ENCODE peak calls at places on chromosomes 2 and 18, in six cellular contexts. One of them, this sample, is unnamed.
A peak's percentile ranks its signal among the peaks of the same experiment; 100 is the strongest.

GRCh38 chr18:28176933-28177827 is at the start of gene CDH2:
- DNase-seq in Panc1: no peak
- DNase-seq in CD4-positive, CD25-positive, alpha-beta regulatory T cell: peak; percentile 30
- DNase-seq in tibial nerve: no peak
- DNase-seq in neural progenitor cell: peak; percentile 95
- DNase-seq in adrenal gland: peak; percentile 89
- DNase-seq in this sample: no peak

GRCh38 chr2:234249873-234250272 is 199.4 kb downstream of the SPP2 start:
- DNase-seq in Panc1: no peak
- DNase-seq in CD4-positive, CD25-positive, alpha-beta regulatory T cell: no peak
- DNase-seq in tibial nerve: no peak
- DNase-seq in neural progenitor cell: peak; percentile 11
- DNase-seq in adrenal gland: no peak
- DNase-seq in this sample: no peak

GRCh38 chr2:190578158-190579057 is 43.9 kb upstream of the NEMP2 start:
- DNase-seq in Panc1: no peak
- DNase-seq in CD4-positive, CD25-positive, alpha-beta regulatory T cell: peak; percentile 68
- DNase-seq in tibial nerve: peak; percentile 14
- DNase-seq in neural progenitor cell: no peak
- DNase-seq in adrenal gland: no peak
- DNase-seq in this sample: no peak

GRCh38 chr2:26616864-26617135 is 24.4 kb downstream of the CIB4 start:
- DNase-seq in Panc1: no peak
- DNase-seq in CD4-positive, CD25-positive, alpha-beta regulatory T cell: no peak
- DNase-seq in tibial nerve: no peak
- DNase-seq in neural progenitor cell: no peak
- DNase-seq in adrenal gland: no peak
- DNase-seq in this sample: no peak

GRCh38 chr2:216234106-216234505 is 125.0 kb downstream of the XRCC5 start:
- DNase-seq in Panc1: no peak
- DNase-seq in CD4-positive, CD25-positive, alpha-beta regulatory T cell: no peak
- DNase-seq in tibial nerve: no peak
- DNase-seq in neural progenitor cell: no peak
- DNase-seq in adrenal gland: no peak
- DNase-seq in this sample: no peak

GRCh38 chr2:234288974-234289455 is 207.9 kb downstream of the ARL4C start:
- DNase-seq in Panc1: no peak
- DNase-seq in CD4-positive, CD25-positive, alpha-beta regulatory T cell: peak; percentile 84
- DNase-seq in tibial nerve: peak; percentile 85
- DNase-seq in neural progenitor cell: peak; percentile 73
- DNase-seq in adrenal gland: peak; percentile 56
- DNase-seq in this sample: peak; percentile 83

GRCh38 chr2:60569680-60570111 is 16.2 kb upstream of the BCL11A start:
- DNase-seq in Panc1: no peak
- DNase-seq in CD4-positive, CD25-positive, alpha-beta regulatory T cell: no peak
- DNase-seq in tibial nerve: no peak
- DNase-seq in neural progenitor cell: peak; percentile 51
- DNase-seq in adrenal gland: no peak
- DNase-seq in this sample: no peak

GRCh38 chr18:36141576-36141975 is 11.9 kb downstream of the ELP2 start:
- DNase-seq in Panc1: no peak
- DNase-seq in CD4-positive, CD25-positive, alpha-beta regulatory T cell: no peak
- DNase-seq in tibial nerve: no peak
- DNase-seq in neural progenitor cell: no peak
- DNase-seq in adrenal gland: no peak
- DNase-seq in this sample: no peak

GRCh38 chr2:215370116-215370965 is 58.5 kb downstream of the ATIC start:
- DNase-seq in Panc1: no peak
- DNase-seq in CD4-positive, CD25-positive, alpha-beta regulatory T cell: no peak
- DNase-seq in tibial nerve: no peak
- DNase-seq in neural progenitor cell: no peak
- DNase-seq in adrenal gland: no peak
- DNase-seq in this sample: no peak

GRCh38 chr2:235005603-235006259 is 53.9 kb downstream of the SH3BP4 start:
- DNase-seq in Panc1: no peak
- DNase-seq in CD4-positive, CD25-positive, alpha-beta regulatory T cell: no peak
- DNase-seq in tibial nerve: no peak
- DNase-seq in neural progenitor cell: peak; percentile 88
- DNase-seq in adrenal gland: no peak
- DNase-seq in this sample: no peak

GRCh38 chr2:188596054-188596453 is 304.4 kb downstream of the GULP1 start:
- DNase-seq in Panc1: no peak
- DNase-seq in CD4-positive, CD25-positive, alpha-beta regulatory T cell: no peak
- DNase-seq in tibial nerve: no peak
- DNase-seq in neural progenitor cell: no peak
- DNase-seq in adrenal gland: no peak
- DNase-seq in this sample: no peak

GRCh38 chr2:229313591-229313990 is 42.5 kb upstream of the PID1 start:
- DNase-seq in Panc1: no peak
- DNase-seq in CD4-positive, CD25-positive, alpha-beta regulatory T cell: no peak
- DNase-seq in tibial nerve: no peak
- DNase-seq in neural progenitor cell: no peak
- DNase-seq in adrenal gland: no peak
- DNase-seq in this sample: no peak

GRCh38 chr2:6203297-6203959 is 511.2 kb downstream of the SOX11 start:
- DNase-seq in Panc1: no peak
- DNase-seq in CD4-positive, CD25-positive, alpha-beta regulatory T cell: no peak
- DNase-seq in tibial nerve: no peak
- DNase-seq in neural progenitor cell: no peak
- DNase-seq in adrenal gland: no peak
- DNase-seq in this sample: no peak

GRCh38 chr18:32767400-32767799 is 5.4 kb downstream of the KLHL14 start:
- DNase-seq in Panc1: no peak
- DNase-seq in CD4-positive, CD25-positive, alpha-beta regulatory T cell: no peak
- DNase-seq in tibial nerve: no peak
- DNase-seq in neural progenitor cell: no peak
- DNase-seq in adrenal gland: no peak
- DNase-seq in this sample: no peak

GRCh38 chr2:218306184-218306920 is 14.0 kb upstream of the TMBIM1 start:
- DNase-seq in Panc1: no peak
- DNase-seq in CD4-positive, CD25-positive, alpha-beta regulatory T cell: no peak
- DNase-seq in tibial nerve: no peak
- DNase-seq in neural progenitor cell: no peak
- DNase-seq in adrenal gland: no peak
- DNase-seq in this sample: no peak

GRCh38 chr2:218305383-218305782 is 13.1 kb upstream of the TMBIM1 start:
- DNase-seq in Panc1: no peak
- DNase-seq in CD4-positive, CD25-positive, alpha-beta regulatory T cell: no peak
- DNase-seq in tibial nerve: no peak
- DNase-seq in neural progenitor cell: no peak
- DNase-seq in adrenal gland: no peak
- DNase-seq in this sample: no peak

GRCh38 chr2:218310853-218311542 is 18.7 kb upstream of the TMBIM1 start:
- DNase-seq in Panc1: no peak
- DNase-seq in CD4-positive, CD25-positive, alpha-beta regulatory T cell: no peak
- DNase-seq in tibial nerve: no peak
- DNase-seq in neural progenitor cell: no peak
- DNase-seq in adrenal gland: no peak
- DNase-seq in this sample: no peak

GRCh38 chr2:218311543-218311884 is 19.2 kb upstream of the TMBIM1 start:
- DNase-seq in Panc1: no peak
- DNase-seq in CD4-positive, CD25-positive, alpha-beta regulatory T cell: no peak
- DNase-seq in tibial nerve: no peak
- DNase-seq in neural progenitor cell: no peak
- DNase-seq in adrenal gland: no peak
- DNase-seq in this sample: no peak

GRCh38 chr2:218307415-218308090 is 15.2 kb upstream of the TMBIM1 start:
- DNase-seq in Panc1: no peak
- DNase-seq in CD4-positive, CD25-positive, alpha-beta regulatory T cell: no peak
- DNase-seq in tibial nerve: no peak
- DNase-seq in neural progenitor cell: no peak
- DNase-seq in adrenal gland: peak; percentile 53
- DNase-seq in this sample: no peak
- H3K4me1 ChIP-seq in Panc1: no peaks in the 10 kb centered on the region
- H3K4me1 ChIP-seq in CD4-positive, CD25-positive, alpha-beta regulatory T cell: no peaks in the 10 kb centered on the region
- H3K4me1 ChIP-seq in tibial nerve: no peaks in the 10 kb centered on the region
- H3K4me1 ChIP-seq in neural progenitor cell: peaks cover 7% of the 10 kb centered on the region
- H3K4me1 ChIP-seq in adrenal gland: no peaks in the 10 kb centered on the region
- H3K4me1 ChIP-seq in this sample: no peaks in the 10 kb centered on the region

GRCh38 chr2:108585446-108585845 is 51.2 kb downstream of the LIMS1 start:
- DNase-seq in Panc1: no peak
- DNase-seq in CD4-positive, CD25-positive, alpha-beta regulatory T cell: no peak
- DNase-seq in tibial nerve: no peak
- DNase-seq in neural progenitor cell: no peak
- DNase-seq in adrenal gland: peak; percentile 73
- DNase-seq in this sample: no peak
- H3K27ac ChIP-seq in Panc1: no peak overlapping the region
- H3K27ac ChIP-seq in CD4-positive, CD25-positive, alpha-beta regulatory T cell: no peak overlapping the region
- H3K27ac ChIP-seq in tibial nerve: no peak overlapping the region
- H3K27ac ChIP-seq in neural progenitor cell: no peak overlapping the region
- H3K27ac ChIP-seq in adrenal gland: peak overlapping the region; percentile 85
- H3K27ac ChIP-seq in this sample: no peak overlapping the region

GRCh38 chr2:172701250-172701649 is 34.4 kb upstream of the RAPGEF4 start:
- DNase-seq in Panc1: no peak
- DNase-seq in CD4-positive, CD25-positive, alpha-beta regulatory T cell: no peak
- DNase-seq in tibial nerve: no peak
- DNase-seq in neural progenitor cell: no peak
- DNase-seq in adrenal gland: no peak
- DNase-seq in this sample: no peak

GRCh38 chr2:172704072-172704936 is 31.3 kb upstream of the RAPGEF4 start:
- DNase-seq in Panc1: no peak
- DNase-seq in CD4-positive, CD25-positive, alpha-beta regulatory T cell: peak; percentile 15
- DNase-seq in tibial nerve: no peak
- DNase-seq in neural progenitor cell: peak; percentile 51
- DNase-seq in adrenal gland: no peak
- DNase-seq in this sample: no peak

GRCh38 chr2:172708247-172708646 is 27.4 kb upstream of the RAPGEF4 start:
- DNase-seq in Panc1: no peak
- DNase-seq in CD4-positive, CD25-positive, alpha-beta regulatory T cell: no peak
- DNase-seq in tibial nerve: no peak
- DNase-seq in neural progenitor cell: no peak
- DNase-seq in adrenal gland: no peak
- DNase-seq in this sample: no peak

GRCh38 chr2:172702451-172702850 is 33.2 kb upstream of the RAPGEF4 start:
- DNase-seq in Panc1: no peak
- DNase-seq in CD4-positive, CD25-positive, alpha-beta regulatory T cell: no peak
- DNase-seq in tibial nerve: no peak
- DNase-seq in neural progenitor cell: no peak
- DNase-seq in adrenal gland: no peak
- DNase-seq in this sample: no peak

GRCh38 chr2:172705352-172705751 is 30.3 kb upstream of the RAPGEF4 start:
- DNase-seq in Panc1: no peak
- DNase-seq in CD4-positive, CD25-positive, alpha-beta regulatory T cell: no peak
- DNase-seq in tibial nerve: no peak
- DNase-seq in neural progenitor cell: no peak
- DNase-seq in adrenal gland: no peak
- DNase-seq in this sample: no peak
- H3K4me1 ChIP-seq in Panc1: peaks cover 5% of the 10 kb centered on the region
- H3K4me1 ChIP-seq in CD4-positive, CD25-positive, alpha-beta regulatory T cell: no peaks in the 10 kb centered on the region
- H3K4me1 ChIP-seq in tibial nerve: no peaks in the 10 kb centered on the region
- H3K4me1 ChIP-seq in neural progenitor cell: no peaks in the 10 kb centered on the region
- H3K4me1 ChIP-seq in adrenal gland: no peaks in the 10 kb centered on the region
- H3K4me1 ChIP-seq in this sample: no peaks in the 10 kb centered on the region

GRCh38 chr2:119836455-119837142 is 76.9 kb downstream of the PTPN4 start:
- DNase-seq in Panc1: no peak
- DNase-seq in CD4-positive, CD25-positive, alpha-beta regulatory T cell: no peak
- DNase-seq in tibial nerve: no peak
- DNase-seq in neural progenitor cell: no peak
- DNase-seq in adrenal gland: no peak
- DNase-seq in this sample: no peak
- H3K27ac ChIP-seq in Panc1: no peak overlapping the region
- H3K27ac ChIP-seq in CD4-positive, CD25-positive, alpha-beta regulatory T cell: no peak overlapping the region
- H3K27ac ChIP-seq in tibial nerve: no peak overlapping the region
- H3K27ac ChIP-seq in neural progenitor cell: no peak overlapping the region
- H3K27ac ChIP-seq in adrenal gland: no peak overlapping the region
- H3K27ac ChIP-seq in this sample: no peak overlapping the region

DNA sequence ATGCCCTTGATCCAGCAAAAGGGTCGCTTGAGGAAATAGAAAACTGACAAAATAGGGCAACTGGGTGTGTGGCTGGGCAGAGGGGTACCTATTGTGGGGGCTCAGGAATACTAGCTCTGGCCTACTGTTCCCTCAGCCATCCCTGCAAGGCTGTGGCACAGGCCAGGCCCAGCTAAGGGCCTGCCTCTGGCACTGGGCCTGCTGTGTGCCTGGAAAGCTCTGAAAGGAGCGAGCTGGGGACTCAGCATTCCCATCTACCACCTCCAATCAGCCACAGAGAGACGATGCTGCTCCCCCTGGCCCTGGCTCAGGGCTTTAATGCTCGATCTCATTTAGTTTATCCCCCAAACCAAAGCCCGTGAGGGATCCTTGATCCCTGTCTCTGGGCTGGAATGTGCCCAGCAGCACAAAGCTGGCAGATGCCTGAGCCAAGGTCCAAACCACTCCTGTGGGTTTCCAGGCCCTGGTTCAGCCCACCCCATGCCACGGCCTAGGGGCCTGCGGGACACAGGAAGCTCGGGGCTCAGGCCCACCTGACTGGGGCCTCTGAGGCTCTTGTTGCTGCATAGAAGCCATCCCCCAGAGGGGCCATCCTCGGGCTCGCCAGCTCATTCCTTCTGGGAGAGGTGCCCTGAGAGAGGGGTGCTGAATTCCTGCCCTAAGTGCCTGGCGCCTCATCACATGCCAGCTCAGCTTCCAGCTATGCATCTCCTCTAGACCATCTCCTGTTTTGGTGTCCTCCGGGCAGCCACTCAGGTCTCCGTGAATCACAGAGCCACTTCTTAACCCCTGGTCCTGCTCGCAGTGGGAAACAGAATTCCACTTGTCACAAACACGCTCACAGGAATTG is 43.0 kb upstream of the KCNF1 start:
- DNase-seq in Panc1: no peak
- DNase-seq in CD4-positive, CD25-positive, alpha-beta regulatory T cell: no peak
- DNase-seq in tibial nerve: no peak
- DNase-seq in neural progenitor cell: no peak
- DNase-seq in adrenal gland: no peak
- DNase-seq in this sample: no peak
- H3K4me1 ChIP-seq in Panc1: no peaks in the 10 kb centered on the region
- H3K4me1 ChIP-seq in CD4-positive, CD25-positive, alpha-beta regulatory T cell: peaks cover 12% of the 10 kb centered on the region
- H3K4me1 ChIP-seq in tibial nerve: no peaks in the 10 kb centered on the region
- H3K4me1 ChIP-seq in neural progenitor cell: peaks cover 6% of the 10 kb centered on the region
- H3K4me1 ChIP-seq in adrenal gland: no peaks in the 10 kb centered on the region
- H3K4me1 ChIP-seq in this sample: peaks cover 18% of the 10 kb centered on the region

This sample was measured in CD4-positive, alpha-beta memory T cell.